ENCODE peak calls at places on chromosome 16, in eight cellular contexts. F is right cardiac atrium, V is psoas muscle, B is HL-60, I is spleen, P is endodermal cell, N is HepG2, S is GM23248. K is an unnamed sample.

GRCh38 chr16:67897231-67897630 is 4.2 kb downstream of the PSKH1 start:
- DNase-seq in F (peak; percentile 44), V (no peak), B (no peak), I (no peak), P (no peak), N (no peak), S (peak; percentile 81), K (no peak)

GRCh38 chr16:4345439-4346204 is 5.5 kb downstream of the PAM16 start:
- DNase-seq in F (no peak), V (no peak), B (peak; percentile 84), I (peak; percentile 81), P (no peak), N (peak; percentile 94), S (no peak), K (no peak)

GRCh38 chr16:84194470-84195200 is 3.7 kb downstream of the ADAD2 start:
- DNase-seq in F (no peak), V (no peak), B (peak; percentile 5), I (no peak), P (no peak), N (no peak), S (no peak), K (no peak)

GRCh38 chr16:68923116-68923515 is 79.8 kb downstream of the TANGO6 start:
- DNase-seq in F (no peak), V (no peak), B (no peak), I (no peak), P (no peak), N (no peak), S (no peak), K (no peak)

GRCh38 chr16:89256651-89257254 is 39.2 kb downstream of the ZNF778 start:
- DNase-seq in F (peak; percentile 72), V (peak; percentile 81), B (no peak), I (peak; percentile 81), P (peak; percentile 84), N (no peak), S (peak; percentile 89), K (no peak)

GRCh38 chr16:4945560-4946502 is 8.9 kb upstream of the PPL start:
- DNase-seq in F (peak; percentile 45), V (peak; percentile 84), B (no peak), I (no peak), P (no peak), N (no peak), S (peak; percentile 63), K (peak; percentile 69)

GRCh38 chr16:61948414-61948813 is 87.8 kb downstream of the CDH8 start:
- DNase-seq in F (no peak), V (no peak), B (no peak), I (no peak), P (no peak), N (no peak), S (no peak), K (no peak)

GRCh38 chr16:30659507-30660423 is 1.5 kb downstream of the FBRS start:
- DNase-seq in F (peak; percentile 58), V (peak; percentile 75), B (peak; percentile 27), I (peak; percentile 94), P (peak; percentile 51), N (no peak), S (peak; percentile 48), K (no peak)

GRCh38 chr16:74257061-74257460 is 39.6 kb upstream of the PSMD7 start:
- DNase-seq in F (no peak), V (no peak), B (peak; percentile 71), I (no peak), P (no peak), N (no peak), S (no peak), K (no peak)

GRCh38 chr16:14291941-14292825 is 221.1 kb downstream of the MRTFB start:
- DNase-seq in F (no peak), V (no peak), B (no peak), I (no peak), P (peak; percentile 28), N (no peak), S (no peak), K (no peak)

GRCh38 chr16:15055141-15056053 is 477 bp downstream of the NTAN1 start:
- DNase-seq in F (peak; percentile 73), V (peak; percentile 82), B (peak; percentile 28), I (peak; percentile 96), P (no peak), N (peak; percentile 34), S (peak; percentile 63), K (no peak)

GRCh38 chr16:67236551-67237395 is 9.8 kb downstream of the TMEM208 start:
- DNase-seq in F (peak; percentile 54), V (peak; percentile 92), B (peak; percentile 73), I (peak; percentile 86), P (peak; percentile 98), N (peak; percentile 46), S (peak; percentile 84), K (no peak)

GRCh38 chr16:50335198-50335958 is 33.4 kb downstream of the BRD7 start:
- DNase-seq in F (no peak), V (no peak), B (no peak), I (no peak), P (no peak), N (no peak), S (peak; percentile 28), K (no peak)

GRCh38 chr16:88764913-88765349 is 20.1 kb downstream of the PIEZO1 start:
- DNase-seq in F (no peak), V (no peak), B (no peak), I (no peak), P (peak; percentile 62), N (no peak), S (peak; percentile 36), K (no peak)

GRCh38 chr16:30535106-30535776 is 583 bp upstream of the ZNF747 start:
- DNase-seq in F (no peak), V (no peak), B (no peak), I (no peak), P (peak; percentile 61), N (no peak), S (peak; percentile 35), K (no peak)

GRCh38 chr16:31267332-31268032 is 7.7 kb downstream of the ITGAM start:
- DNase-seq in F (no peak), V (no peak), B (no peak), I (no peak), P (peak; percentile 77), N (no peak), S (no peak), K (no peak)

GRCh38 chr16:80807916-80808315 is 3.5 kb upstream of the CDYL2 start:
- DNase-seq in F (no peak), V (no peak), B (no peak), I (no peak), P (no peak), N (no peak), S (no peak), K (no peak)

GRCh38 chr16:25264599-25264998 is 7.0 kb upstream of the ZKSCAN2 start:
- DNase-seq in F (no peak), V (no peak), B (no peak), I (no peak), P (peak; percentile 59), N (no peak), S (peak; percentile 53), K (no peak)

GRCh38 chr16:30491744-30492308 is 19.3 kb downstream of the ITGAL start:
- DNase-seq in F (peak; percentile 22), V (no peak), B (peak; percentile 23), I (no peak), P (no peak), N (peak; percentile 56), S (peak; percentile 75), K (peak; percentile 20)

GRCh38 chr16:3689731-3690130 is 27.6 kb downstream of the TRAP1 start:
- DNase-seq in F (no peak), V (peak; percentile 15), B (no peak), I (no peak), P (no peak), N (no peak), S (peak; percentile 28), K (no peak)

GRCh38 chr16:21121150-21121549 is 29.5 kb downstream of the DNAH3 start:
- DNase-seq in F (no peak), V (no peak), B (no peak), I (no peak), P (no peak), N (no peak), S (no peak), K (no peak)

DNA sequence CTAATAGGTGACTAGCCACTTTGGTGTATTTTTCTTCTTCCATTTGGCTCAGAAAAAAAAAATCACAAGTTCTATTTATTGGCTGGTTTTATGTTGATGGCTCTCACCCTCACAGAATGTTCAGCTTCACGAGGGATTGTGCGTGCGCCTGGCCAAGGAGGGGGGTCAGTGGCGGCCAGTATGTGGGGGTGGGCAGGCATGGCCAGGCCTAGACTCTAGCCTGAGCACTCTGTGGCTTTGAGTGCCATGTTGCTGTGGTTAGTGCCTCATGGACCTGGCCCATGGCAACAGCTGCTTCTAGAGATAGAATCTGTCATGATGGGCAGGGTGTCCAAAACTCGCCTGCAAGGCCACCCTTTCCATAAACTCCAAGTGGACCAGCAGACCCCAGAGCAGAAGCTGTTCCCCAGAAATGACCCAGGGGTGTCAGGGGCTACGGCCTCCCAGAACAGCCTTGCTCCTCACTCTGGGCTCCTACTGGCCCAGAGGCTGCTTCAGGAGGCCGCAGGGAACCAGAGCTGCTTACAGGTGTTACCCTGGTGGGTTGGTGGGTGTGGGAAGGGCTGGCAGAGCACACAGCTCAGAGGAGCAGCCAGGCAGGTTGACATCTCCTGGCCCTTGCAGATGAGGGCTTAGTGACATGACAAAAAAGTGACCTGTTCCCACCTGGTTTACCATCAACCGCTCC is 124.9 kb downstream of the SOCS1 start:
- DNase-seq in F (no peak), V (no peak), B (no peak), I (no peak), P (no peak), N (no peak), S (no peak), K (no peak)
- H3K27ac ChIP-seq in F (peak overlapping the region; percentile 33), V (no peak overlapping the region), B (no peak overlapping the region), I (no peak overlapping the region), P (no peak overlapping the region), N (no peak overlapping the region), S (no peak overlapping the region), K (no peak overlapping the region)

GRCh38 chr16:87075319-87075860 is 241.8 kb downstream of the C16orf95 start:
- DNase-seq in F (no peak), V (no peak), B (no peak), I (no peak), P (peak; percentile 34), N (no peak), S (no peak), K (no peak)
- H3K27ac ChIP-seq in F (no peak overlapping the region), V (no peak overlapping the region), B (no peak overlapping the region), I (no peak overlapping the region), P (peak overlapping the region; percentile 73), N (no peak overlapping the region), S (no peak overlapping the region), K (no peak overlapping the region)

GRCh38 chr16:55297910-55298175 is 26.2 kb upstream of the IRX6 start:
- DNase-seq in F (no peak), V (no peak), B (no peak), I (no peak), P (no peak), N (no peak), S (peak; percentile 74), K (peak; percentile 64)
- H3K27ac ChIP-seq in F (no peak overlapping the region), V (peak overlapping the region; percentile 80), B (no peak overlapping the region), I (no peak overlapping the region), P (no peak overlapping the region), N (no peak overlapping the region), S (no peak overlapping the region), K (peak overlapping the region; percentile 87)

DNA sequence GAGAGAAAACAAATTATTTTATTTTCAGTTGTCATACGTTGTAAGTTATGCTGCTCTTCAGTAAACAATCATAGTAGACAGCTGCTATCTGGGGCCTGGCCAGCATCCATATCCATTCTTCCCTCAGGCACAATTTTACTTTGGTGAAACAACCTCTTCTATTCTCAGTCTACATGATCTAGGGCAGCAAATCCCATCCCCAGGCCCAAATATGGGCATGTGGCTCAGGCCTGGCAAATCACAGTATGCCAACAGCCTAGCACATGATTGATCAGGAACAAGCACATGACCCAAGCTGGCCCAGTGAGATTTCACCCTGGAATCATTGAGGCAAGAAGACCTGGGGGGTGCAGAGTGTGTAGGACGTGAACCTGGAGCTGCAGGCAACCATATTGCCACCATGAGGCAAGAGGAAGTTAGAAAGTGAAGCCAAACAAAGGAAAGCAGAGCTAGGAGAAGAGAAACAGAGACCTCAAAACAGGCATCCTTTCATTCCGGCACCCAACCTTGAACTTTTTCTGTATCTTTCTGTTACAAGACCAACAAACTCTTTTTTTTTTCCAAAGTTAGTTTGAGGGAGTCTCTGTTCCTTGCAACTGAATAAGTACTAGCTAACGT is 10.3 kb upstream of the ABCC12 start:
- DNase-seq in F (no peak), V (no peak), B (no peak), I (no peak), P (no peak), N (peak; percentile 69), S (no peak), K (no peak)
- H3K27ac ChIP-seq in F (no peak overlapping the region), V (no peak overlapping the region), B (no peak overlapping the region), I (no peak overlapping the region), P (no peak overlapping the region), N (peak overlapping the region; percentile 48), S (no peak overlapping the region), K (no peak overlapping the region)